ENCODE peak calls at places on chromosomes 12 and 14, in eight cellular contexts. Z, I, X, U, A, E, F and R are unnamed samples.
A peak's percentile ranks its signal among the peaks of the same experiment; 100 is the strongest.

GRCh38 chr12:108367436-108367835 is 28.3 kb upstream of the CMKLR1 start:
- DNase-seq in X (no peak), F (peak; percentile 21), E (no peak), U (no peak), A (no peak), I (no peak), Z (no peak), R (no peak)

GRCh38 chr14:85444685-85445084 is 85.3 kb upstream of the FLRT2 start:
- DNase-seq in A (no peak), U (no peak), F (no peak), Z (no peak), E (peak; percentile 6), I (no peak), X (no peak), R (no peak)

GRCh38 chr14:22981090-22982012 is 1.0 kb downstream of the AJUBA start:
- DNase-seq in Z (no peak), U (no peak), F (no peak), A (no peak), E (peak; percentile 70), I (no peak), X (peak; percentile 52), R (peak; percentile 42)

GRCh38 chr14:24908592-24909236 is 141.2 kb downstream of the STXBP6 start:
- DNase-seq in Z (no peak), X (no peak), A (peak; percentile 86), I (no peak), E (no peak), U (no peak), F (no peak), R (no peak)

GRCh38 chr14:50943261-50943942 is 881 bp downstream of the PYGL start:
- DNase-seq in U (peak; percentile 32), F (peak; percentile 48), E (no peak), Z (peak; percentile 58), A (peak; percentile 55), X (peak; percentile 78), I (no peak), R (peak; percentile 71)

GRCh38 chr12:74021937-74022336 is 515.7 kb upstream of the ATXN7L3B start:
- DNase-seq in F (no peak), X (peak; percentile 92), U (peak; percentile 48), I (peak; percentile 63), A (peak; percentile 50), Z (peak; percentile 9), E (peak; percentile 36), R (peak; percentile 23)

GRCh38 chr14:35268946-35269345 is 23.2 kb upstream of the PSMA6 start:
- DNase-seq in Z (peak; percentile 11), F (no peak), U (no peak), X (no peak), I (no peak), A (no peak), E (no peak), R (no peak)

GRCh38 chr12:51087818-51088217 is 4.4 kb upstream of the CSRNP2 start:
- DNase-seq in X (no peak), A (no peak), E (no peak), F (no peak), U (no peak), I (no peak), Z (no peak), R (no peak)

GRCh38 chr14:42174357-42174756 is 567.7 kb downstream of the LRFN5 start:
- DNase-seq in I (no peak), Z (no peak), X (no peak), U (no peak), A (no peak), E (no peak), F (no peak), R (no peak)

GRCh38 chr14:36301159-36301558 is 19.3 kb downstream of the MBIP start:
- DNase-seq in E (no peak), A (no peak), U (peak; percentile 38), X (no peak), F (no peak), I (no peak), Z (no peak), R (no peak)

GRCh38 chr14:67973415-67973814 is 153.8 kb downstream of the RAD51B start:
- DNase-seq in X (no peak), U (no peak), Z (no peak), E (peak; percentile 15), F (no peak), A (no peak), I (no peak), R (no peak)
- TF ChIP-seq EP300 in X (no peak), U (no peak), Z (no peak), E (no peak), F (no peak), A (no peak), I (no peak), R (no peak)

GRCh38 chr12:70609203-70609602 is 28.0 kb downstream of the PTPRB start:
- DNase-seq in Z (no peak), A (no peak), X (no peak), E (peak; percentile 27), I (no peak), F (no peak), U (no peak), R (no peak)

GRCh38 chr12:70608184-70608583 is 29.0 kb downstream of the PTPRB start:
- DNase-seq in U (no peak), A (no peak), E (no peak), I (no peak), Z (no peak), F (no peak), X (no peak), R (no peak)

GRCh38 chr12:70607107-70607506 is 30.1 kb downstream of the PTPRB start:
- DNase-seq in A (no peak), F (no peak), X (no peak), I (no peak), U (no peak), Z (no peak), E (no peak), R (no peak)

GRCh38 chr12:70606001-70606400 is 31.2 kb downstream of the PTPRB start:
- DNase-seq in X (no peak), F (no peak), U (no peak), I (no peak), E (no peak), A (peak; percentile 23), Z (no peak), R (no peak)

GRCh38 chr12:70609739-70610491 is 27.3 kb downstream of the PTPRB start:
- DNase-seq in A (no peak), Z (peak; percentile 74), E (peak; percentile 81), I (no peak), X (peak; percentile 22), F (peak; percentile 11), U (peak; percentile 48), R (peak; percentile 19)
- TF ChIP-seq EP300 in A (no peak), Z (no peak), E (no peak), I (no peak), X (no peak), F (peak; percentile 62), U (no peak), R (no peak)

GRCh38 chr12:24483732-24484131 is 465.2 kb downstream of the BCAT1 start:
- DNase-seq in E (no peak), I (no peak), A (no peak), U (no peak), X (no peak), Z (no peak), F (no peak), R (no peak)
- TF ChIP-seq EP300 in E (no peak), I (no peak), A (no peak), U (no peak), X (no peak), Z (no peak), F (no peak), R (no peak)

GRCh38 chr14:54098536-54098935 is 141.9 kb upstream of the BMP4 start:
- DNase-seq in U (no peak), I (no peak), A (no peak), F (no peak), X (no peak), Z (no peak), E (no peak), R (no peak)
- TF ChIP-seq EP300 in U (no peak), I (no peak), A (no peak), F (no peak), X (no peak), Z (no peak), E (no peak), R (no peak)

DNA sequence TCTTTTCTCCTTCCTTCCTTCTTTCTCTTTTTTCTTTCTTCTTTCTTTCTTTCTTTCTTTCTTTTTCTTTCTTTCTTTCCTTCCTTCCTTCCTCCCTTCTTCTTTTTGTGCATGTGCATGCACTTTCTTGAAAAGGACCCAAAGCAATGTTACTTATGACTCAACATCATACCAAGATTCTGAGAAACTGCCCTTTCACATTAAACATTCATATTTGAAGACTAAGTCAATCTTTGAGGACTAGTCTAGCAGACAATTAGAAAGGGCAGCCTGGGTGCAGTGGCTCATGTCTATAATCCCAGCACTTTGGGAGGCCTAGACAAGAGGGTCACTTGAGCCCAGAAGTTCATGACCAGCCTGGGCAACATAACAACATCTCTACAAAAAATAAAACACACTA is 212.8 kb upstream of the KITLG start:
- DNase-seq in A (no peak), U (no peak), E (no peak), Z (no peak), X (no peak), I (no peak), F (no peak), R (no peak)
- TF ChIP-seq EP300 in A (no peak), U (no peak), E (no peak), Z (no peak), X (no peak), I (no peak), F (no peak), R (no peak)

GRCh38 chr12:31591308-31591901 is 469 bp upstream of the DENND5B start:
- DNase-seq in Z (peak; percentile 29), X (peak; percentile 55), U (no peak), A (no peak), I (no peak), F (peak; percentile 12), E (peak; percentile 73), R (peak; percentile 44)

GRCh38 chr12:31588976-31589375 is 2.0 kb downstream of the DENND5B start:
- DNase-seq in X (no peak), F (no peak), Z (no peak), E (no peak), I (no peak), U (no peak), A (no peak), R (no peak)

GRCh38 chr12:31590730-31591307 is at the start of gene DENND5B:
- DNase-seq in F (peak; percentile 58), I (no peak), Z (peak; percentile 82), X (peak; percentile 78), A (peak; percentile 50), U (peak; percentile 73), E (peak; percentile 93), R (peak; percentile 91)

GRCh38 chr12:31589896-31590729 is 823 bp downstream of the DENND5B start:
- DNase-seq in I (no peak), Z (peak; percentile 79), U (peak; percentile 76), E (peak; percentile 83), F (peak; percentile 32), X (peak; percentile 81), A (peak; percentile 89), R (peak; percentile 79)

GRCh38 chr12:31589582-31589895 is 1.4 kb downstream of the DENND5B start:
- DNase-seq in Z (no peak), U (no peak), I (no peak), A (no peak), X (no peak), F (peak; percentile 48), E (no peak), R (no peak)
- TF ChIP-seq EP300 in Z (no peak), U (no peak), I (no peak), A (no peak), X (no peak), F (no peak), E (no peak), R (no peak)